ENCODE peak calls at places on chromosomes 6 and 20, in eight cellular contexts. N is H1, E is stomach, S is sigmoid colon, R is GM12878, D is upper lobe of left lung, B is K562, L is HepG2. I is an unnamed sample.

GRCh38 chr6:2531426-2532208 is 219.1 kb downstream of the MYLK4 start:
- DNase-seq in B (no peak), S (no peak), L (no peak), D (no peak), E (no peak), R (no peak), N (no peak), I (no peak)

GRCh38 chr20:25532015-25532751 is 53.1 kb downstream of the NINL start:
- DNase-seq in B (peak; percentile 13), E (no peak), S (no peak), L (peak; percentile 41), D (no peak), N (peak; percentile 75), R (no peak), I (no peak)

GRCh38 chr6:4902363-4902762 is 101.5 kb downstream of the RPP40 start:
- DNase-seq in L (no peak), R (no peak), E (no peak), S (no peak), N (no peak), D (no peak), B (no peak), I (no peak)

GRCh38 chr6:34146801-34147592 is 1.1 kb upstream of the GRM4 start:
- DNase-seq in N (peak; percentile 38), R (no peak), D (no peak), S (peak; percentile 21), L (no peak), B (no peak), E (no peak), I (no peak)

GRCh38 chr6:151109361-151109760 is 130.4 kb upstream of the AKAP12 start:
- DNase-seq in R (no peak), S (no peak), N (no peak), D (no peak), L (no peak), E (no peak), B (no peak), I (no peak)

GRCh38 chr20:48717095-48717958 is 110.5 kb downstream of the PREX1 start:
- DNase-seq in L (no peak), N (no peak), R (peak; percentile 67), S (no peak), D (no peak), E (no peak), B (no peak), I (no peak)

GRCh38 chr20:24834310-24834709 is 114.8 kb upstream of the CST7 start:
- DNase-seq in S (no peak), L (no peak), B (no peak), D (no peak), E (no peak), N (no peak), R (no peak), I (no peak)

GRCh38 chr20:47782920-47783552 is 2.2 kb downstream of the SULF2 start:
- DNase-seq in N (no peak), E (no peak), R (no peak), L (peak; percentile 70), S (no peak), B (no peak), D (no peak), I (no peak)

GRCh38 chr6:52746213-52746612 is 17.1 kb downstream of the GSTA2 start:
- DNase-seq in B (no peak), L (no peak), E (no peak), N (no peak), D (no peak), S (no peak), R (no peak), I (no peak)

GRCh38 chr6:42200035-42200434 is 5.3 kb upstream of the GUCA1B start:
- DNase-seq in S (no peak), E (no peak), B (no peak), R (no peak), D (no peak), L (peak; percentile 78), N (no peak), I (no peak)

GRCh38 chr20:62662422-62662821 is 20.1 kb downstream of the SLCO4A1 start:
- DNase-seq in R (no peak), S (no peak), L (no peak), E (no peak), B (no peak), N (no peak), D (no peak), I (no peak)

GRCh38 chr20:24917797-24918578 is 31.1 kb upstream of the CST7 start:
- DNase-seq in E (peak; percentile 78), R (peak; percentile 16), B (peak; percentile 65), S (no peak), N (peak; percentile 88), L (peak; percentile 53), D (peak; percentile 91), I (peak; percentile 68)

GRCh38 chr6:105746130-105746505 is 340.0 kb upstream of the PRDM1 start:
- DNase-seq in D (no peak), N (no peak), E (no peak), L (no peak), R (no peak), B (no peak), S (no peak), I (no peak)

GRCh38 chr6:79608334-79609224 is 22.6 kb upstream of the SH3BGRL2 start:
- DNase-seq in E (peak; percentile 41), L (peak; percentile 96), D (no peak), R (no peak), N (no peak), S (no peak), B (no peak), I (peak; percentile 72)

GRCh38 chr6:88574666-88575065 is 388.8 kb downstream of the RNGTT start:
- DNase-seq in R (no peak), S (no peak), D (no peak), N (no peak), B (no peak), L (no peak), E (no peak), I (no peak)

GRCh38 chr20:34582911-34583310 is 24.4 kb downstream of the MAP1LC3A start:
- DNase-seq in E (no peak), R (no peak), B (no peak), N (no peak), D (no peak), L (peak; percentile 59), S (no peak), I (no peak)

GRCh38 chr6:25315194-25315593 is 36.0 kb downstream of the CARMIL1 start:
- DNase-seq in E (no peak), S (no peak), N (no peak), R (no peak), B (no peak), D (peak; percentile 39), L (no peak), I (no peak)

GRCh38 chr20:32830437-32830836 is 10.7 kb downstream of the MAPRE1 start:
- DNase-seq in R (no peak), D (no peak), B (no peak), E (no peak), L (no peak), S (no peak), N (no peak), I (peak; percentile 22)

GRCh38 chr20:58647162-58647813 is 3.8 kb upstream of the STX16 start:
- DNase-seq in D (no peak), N (peak; percentile 19), L (no peak), E (no peak), R (no peak), B (no peak), S (peak; percentile 44), I (no peak)
- TF ChIP-seq EP300 in D (no peak), N (no peak), L (no peak), E (no peak), R (no peak), B (no peak), S (no peak), I (no peak)

DNA sequence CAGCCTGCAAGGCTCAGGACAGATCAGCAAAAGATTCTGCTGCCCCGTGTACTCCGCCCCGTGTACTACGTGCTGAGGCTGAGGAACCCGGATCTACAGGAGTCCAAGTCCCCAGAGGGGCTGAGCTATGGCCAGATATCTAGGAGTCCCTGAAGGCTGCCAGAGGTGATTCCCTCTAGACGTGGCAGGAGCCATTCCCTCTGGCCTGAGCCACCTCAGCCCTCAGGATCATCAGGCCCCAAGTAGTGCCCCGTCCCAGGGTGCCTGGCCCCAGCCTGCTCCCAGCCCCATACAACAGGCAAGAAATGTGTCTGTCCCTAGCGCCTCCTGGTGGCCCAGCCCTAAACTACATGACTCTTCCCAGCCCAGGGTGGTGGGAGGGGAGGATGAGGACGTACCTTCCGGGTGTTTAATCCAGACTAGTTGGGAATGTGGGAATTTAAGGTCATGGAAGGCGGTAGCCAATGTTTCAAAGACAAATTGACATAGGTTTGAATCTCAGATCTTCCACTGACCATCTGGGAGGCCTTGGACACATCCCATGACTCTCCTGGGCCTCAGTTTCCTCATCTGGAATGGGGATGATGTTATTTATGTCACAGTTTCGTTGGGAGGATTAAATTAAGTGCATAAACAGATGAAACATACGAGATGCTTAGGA is 49.4 kb upstream of the PTPN1 start:
- DNase-seq in N (peak; percentile 99), R (no peak), D (peak; percentile 63), E (peak; percentile 93), S (peak; percentile 95), B (peak; percentile 88), L (peak; percentile 91), I (peak; percentile 92)
- TF ChIP-seq POLR2AphosphoS5 in N (no peak), R (no peak), D (peak; percentile 93), E (peak; percentile 87), S (peak; percentile 50), B (no peak), L (no peak), I (no peak)

DNA sequence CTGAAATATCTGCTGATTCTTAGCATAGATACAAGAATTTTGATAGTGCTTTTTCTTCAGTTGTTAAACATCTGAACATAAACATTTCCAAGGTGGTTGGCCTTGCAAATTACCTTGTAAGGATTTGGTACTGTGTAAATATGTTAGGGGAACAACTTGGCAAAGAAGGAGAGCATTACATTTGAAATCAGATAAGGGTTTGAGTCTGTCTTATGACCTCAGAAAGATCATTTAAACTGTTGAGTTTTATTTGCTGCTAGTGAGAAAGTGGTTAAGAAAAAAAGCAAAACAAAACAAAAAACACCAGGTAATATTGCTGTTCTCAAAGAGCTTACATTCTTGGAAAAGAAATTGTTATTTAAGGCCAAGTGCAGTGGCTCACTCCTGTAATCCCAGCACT is 56.5 kb downstream of the CD2AP start:
- DNase-seq in B (no peak), N (no peak), D (no peak), R (no peak), L (no peak), E (no peak), S (no peak), I (no peak)
- TF ChIP-seq EP300 in B (no peak), N (no peak), D (no peak), R (no peak), L (no peak), E (no peak), S (no peak), I (no peak)

DNA sequence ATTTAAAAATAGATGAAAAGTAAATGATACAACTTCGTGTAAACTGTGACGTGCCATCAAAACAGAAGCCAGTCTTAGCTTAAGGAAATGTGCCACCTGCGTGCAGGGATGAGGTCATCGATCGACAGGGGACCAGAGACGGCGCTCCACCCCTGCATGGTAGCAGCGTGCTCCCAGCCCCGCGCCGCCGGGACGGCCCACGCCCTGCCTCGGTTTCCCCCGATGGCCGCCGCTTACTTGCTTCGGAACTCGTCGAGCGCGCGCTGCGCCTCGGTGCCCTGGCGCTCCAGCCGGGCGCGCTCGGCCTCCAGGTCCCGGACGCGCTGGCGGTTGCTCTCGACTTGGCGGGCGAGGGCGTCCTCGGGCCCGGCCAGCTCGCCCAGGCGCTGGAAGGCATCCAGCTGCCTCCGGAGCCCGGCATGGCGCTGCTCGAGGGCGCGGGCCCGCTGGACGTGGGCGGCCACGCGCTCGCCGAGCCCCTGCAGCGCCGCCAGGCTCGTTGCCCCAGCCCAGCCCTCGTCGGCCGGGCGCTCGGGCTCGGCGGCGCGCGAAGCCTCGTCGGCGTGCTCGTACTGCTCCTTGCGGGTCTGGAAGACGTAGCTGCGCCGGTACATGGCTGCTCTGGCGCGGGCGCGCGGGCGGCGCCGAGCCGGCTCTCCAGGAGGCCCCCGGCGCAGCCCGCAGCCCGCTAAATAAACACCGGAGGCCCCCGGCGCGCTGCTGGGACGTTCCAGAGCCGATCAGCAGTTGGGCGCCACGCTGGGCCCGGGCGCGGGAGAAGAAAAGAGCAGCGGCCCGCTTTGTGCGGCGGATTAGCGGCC is at the start of gene BFSP1:
- DNase-seq in S (no peak), D (peak; percentile 93), L (peak; percentile 55), N (peak; percentile 82), R (no peak), B (no peak), E (peak; percentile 68), I (peak; percentile 56)
- TF ChIP-seq POLR2AphosphoS5 in S (no peak), D (no peak), L (no peak), N (peak; percentile 60), R (no peak), B (no peak), E (no peak), I (no peak)

I was measured in transverse colon.